ENCODE peak calls at places on chromosomes 2 and 18, in six cellular contexts. One of them, this sample, is unnamed.

GRCh38 chr2:237824085-237824484 is 25.5 kb downstream of the RBM44 start:
- DNase-seq in Daoy: no peak
- DNase-seq in heart left ventricle: no peak
- DNase-seq in NCI-H446: no peak
- DNase-seq in T follicular helper cell: no peak
- DNase-seq in dermis microvascular lymphatic vessel endothelial cell: no peak
- DNase-seq in this sample: no peak

GRCh38 chr2:69304685-69305084 is 82.3 kb downstream of the GFPT1 start:
- DNase-seq in Daoy: no peak
- DNase-seq in T follicular helper cell: no peak
- DNase-seq in heart left ventricle: no peak
- DNase-seq in dermis microvascular lymphatic vessel endothelial cell: no peak
- DNase-seq in NCI-H446: no peak
- DNase-seq in this sample: no peak

GRCh38 chr18:74611791-74612190 is 14.1 kb downstream of the ZNF407 start:
- DNase-seq in T follicular helper cell: no peak
- DNase-seq in NCI-H446: no peak
- DNase-seq in heart left ventricle: no peak
- DNase-seq in dermis microvascular lymphatic vessel endothelial cell: no peak
- DNase-seq in Daoy: no peak
- DNase-seq in this sample: no peak

GRCh38 chr18:28767781-28768211 is 590.9 kb upstream of the CDH2 start:
- DNase-seq in T follicular helper cell: no peak
- DNase-seq in heart left ventricle: no peak
- DNase-seq in NCI-H446: no peak
- DNase-seq in dermis microvascular lymphatic vessel endothelial cell: peak
- DNase-seq in Daoy: peak
- DNase-seq in this sample: no peak

GRCh38 chr18:32257073-32257780 is 67.4 kb downstream of the MEP1B start:
- DNase-seq in Daoy: peak
- DNase-seq in dermis microvascular lymphatic vessel endothelial cell: no peak
- DNase-seq in heart left ventricle: no peak
- DNase-seq in NCI-H446: no peak
- DNase-seq in T follicular helper cell: no peak
- DNase-seq in this sample: no peak

GRCh38 chr18:65753520-65753919 is 2.7 kb downstream of the CDH7 start:
- DNase-seq in Daoy: no peak
- DNase-seq in dermis microvascular lymphatic vessel endothelial cell: no peak
- DNase-seq in T follicular helper cell: no peak
- DNase-seq in heart left ventricle: no peak
- DNase-seq in NCI-H446: peak
- DNase-seq in this sample: no peak

GRCh38 chr2:104872866-104873688 is 19.2 kb downstream of the POU3F3 start:
- DNase-seq in dermis microvascular lymphatic vessel endothelial cell: peak
- DNase-seq in NCI-H446: peak
- DNase-seq in T follicular helper cell: no peak
- DNase-seq in heart left ventricle: peak
- DNase-seq in Daoy: peak
- DNase-seq in this sample: no peak

GRCh38 chr2:46173636-46174253 is 123.5 kb upstream of the EPAS1 start:
- DNase-seq in NCI-H446: no peak
- DNase-seq in Daoy: no peak
- DNase-seq in heart left ventricle: no peak
- DNase-seq in T follicular helper cell: no peak
- DNase-seq in dermis microvascular lymphatic vessel endothelial cell: no peak
- DNase-seq in this sample: no peak

GRCh38 chr2:25043241-25043867 is 1.5 kb downstream of the EFR3B start:
- DNase-seq in T follicular helper cell: peak
- DNase-seq in heart left ventricle: no peak
- DNase-seq in Daoy: peak
- DNase-seq in NCI-H446: peak
- DNase-seq in dermis microvascular lymphatic vessel endothelial cell: peak
- DNase-seq in this sample: no peak